ENCODE peak calls at places on chromosomes 2 and 18, in four cellular contexts. R, K, W and P are unnamed samples.
A peak's percentile ranks its signal among the peaks of the same experiment; 100 is the strongest.

GRCh38 chr2:68341583-68341982 is 21.8 kb upstream of the CNRIP1 start:
- DNase-seq in R (no peak), K (no peak), W (no peak), P (no peak)

GRCh38 chr2:120287183-120288015 is 34.7 kb downstream of the RALB start:
- DNase-seq in R (no peak), K (no peak), W (peak; percentile 46), P (no peak)

GRCh38 chr2:27715318-27716165 is 51.9 kb downstream of the SLC4A1AP start:
- DNase-seq in R (no peak), K (no peak), W (no peak), P (no peak)

GRCh38 chr18:52536039-52536438 is 196.0 kb downstream of the DCC start:
- DNase-seq in R (no peak), K (no peak), W (no peak), P (no peak)

GRCh38 chr18:5393779-5394178 is 98.3 kb upstream of the ZBTB14 start:
- DNase-seq in R (no peak), K (no peak), W (no peak), P (no peak)

GRCh38 chr2:19301706-19302105 is 56.7 kb downstream of the OSR1 start:
- DNase-seq in R (no peak), K (no peak), W (no peak), P (no peak)

GRCh38 chr2:162242586-162243304 is 500 bp downstream of the FAP start:
- DNase-seq in R (no peak), K (no peak), W (no peak), P (no peak)

GRCh38 chr2:172048195-172048995 is 36.9 kb upstream of the DLX1 start:
- DNase-seq in R (no peak), K (no peak), W (no peak), P (no peak)

GRCh38 chr2:130756041-130756720 is 841 bp downstream of the AMER3 start:
- DNase-seq in R (no peak), K (no peak), W (no peak), P (no peak)

GRCh38 chr18:44637210-44638051 is 43.3 kb upstream of the SETBP1 start:
- DNase-seq in R (no peak), K (no peak), W (no peak), P (no peak)